ENCODE peak calls at places on chromosomes 3 and 15, in seven cellular contexts. W is B cell, C is mammary epithelial cell, I is breast epithelium, P is heart right ventricle, O is brain microvascular endothelial cell, H is RWPE1. R is an unnamed sample.

GRCh38 chr15:71761649-71762048 is 48.7 kb upstream of the NR2E3 start:
- DNase-seq in W (no peak), C (peak), I (no peak), P (no peak), O (peak), H (peak), R (no peak)

GRCh38 chr15:79430901-79431635 is 1.1 kb upstream of the MINAR1 start:
- DNase-seq in W (no peak), C (no peak), I (no peak), P (no peak), O (no peak), H (no peak), R (no peak)

GRCh38 chr3:70982700-70983140 is 600.8 kb downstream of the FOXP1 start:
- DNase-seq in W (no peak), C (peak), I (peak), P (peak), O (peak), H (peak), R (peak)

GRCh38 chr3:43997788-43998373 is 243.8 kb upstream of the TOPAZ1 start:
- DNase-seq in W (peak), C (no peak), I (no peak), P (no peak), O (no peak), H (no peak), R (peak)

GRCh38 chr3:159751141-159751540 is 237.5 kb upstream of the IL12A start:
- DNase-seq in W (no peak), C (no peak), I (no peak), P (no peak), O (no peak), H (no peak), R (no peak)

GRCh38 chr15:93997071-93997658 is 234.2 kb upstream of the MCTP2 start:
- DNase-seq in W (peak), C (peak), I (no peak), P (no peak), O (peak), H (peak), R (peak)

GRCh38 chr3:16290827-16291196 is 25.8 kb downstream of the OXNAD1 start:
- DNase-seq in W (no peak), C (peak), I (no peak), P (no peak), O (no peak), H (no peak), R (no peak)

GRCh38 chr3:129441215-129441614 is 1.2 kb downstream of the IFT122 start:
- DNase-seq in W (no peak), C (peak), I (no peak), P (no peak), O (no peak), H (peak), R (no peak)

GRCh38 chr3:148131990-148132638 is 565.6 kb upstream of the AGTR1 start:
- DNase-seq in W (no peak), C (no peak), I (no peak), P (no peak), O (peak), H (no peak), R (no peak)

GRCh38 chr3:45064512-45065372 is 38.6 kb downstream of the CLEC3B start:
- DNase-seq in W (no peak), C (peak), I (no peak), P (peak), O (peak), H (no peak), R (no peak)

GRCh38 chr15:74240002-74240568 is 4.0 kb downstream of the CCDC33 start:
- DNase-seq in W (no peak), C (peak), I (peak), P (peak), O (peak), H (peak), R (no peak)

GRCh38 chr15:40192942-40193341 is 32.1 kb downstream of the BUB1B start:
- DNase-seq in W (no peak), C (peak), I (no peak), P (no peak), O (peak), H (no peak), R (no peak)

GRCh38 chr3:1131156-1131555 is 38.3 kb downstream of the CNTN6 start:
- DNase-seq in W (no peak), C (no peak), I (no peak), P (no peak), O (no peak), H (no peak), R (no peak)

GRCh38 chr3:156488771-156489170 is 66.1 kb downstream of the SSR3 start:
- DNase-seq in W (no peak), C (no peak), I (no peak), P (no peak), O (peak), H (no peak), R (no peak)

GRCh38 chr15:42608110-42608531 is 32.7 kb downstream of the STARD9 start:
- DNase-seq in W (peak), C (peak), I (no peak), P (peak), O (peak), H (no peak), R (no peak)

GRCh38 chr3:127323581-127323980 is 35.7 kb upstream of the PRR20G start:
- DNase-seq in W (no peak), C (no peak), I (no peak), P (no peak), O (no peak), H (no peak), R (no peak)

GRCh38 chr15:33846862-33847261 is 121.4 kb upstream of the CHRM5 start:
- DNase-seq in W (no peak), C (no peak), I (no peak), P (no peak), O (no peak), H (no peak), R (no peak)

GRCh38 chr3:52385157-52385556 is 59.7 kb downstream of the SEMA3G start:
- DNase-seq in W (no peak), C (no peak), I (no peak), P (no peak), O (peak), H (no peak), R (peak)

GRCh38 chr15:101426761-101427333 is 62.7 kb downstream of the PCSK6 start:
- DNase-seq in W (no peak), C (no peak), I (no peak), P (no peak), O (no peak), H (no peak), R (no peak)

GRCh38 chr15:41407341-41407740 is 5.0 kb upstream of the NDUFAF1 start:
- DNase-seq in W (no peak), C (no peak), I (no peak), P (no peak), O (no peak), H (no peak), R (no peak)

GRCh38 chr3:196868297-196868661 is 559 bp downstream of the SENP5 start:
- DNase-seq in W (no peak), C (no peak), I (no peak), P (peak), O (peak), H (peak), R (peak)

GRCh38 chr3:170040283-170040907 is 2.6 kb downstream of the GPR160 start:
- DNase-seq in W (no peak), C (no peak), I (no peak), P (no peak), O (no peak), H (no peak), R (no peak)

GRCh38 chr15:74281147-74282133 is 45.3 kb downstream of the CCDC33 start:
- DNase-seq in W (no peak), C (no peak), I (no peak), P (no peak), O (no peak), H (no peak), R (no peak)

GRCh38 chr15:70741107-70741511 is 22.2 kb downstream of the UACA start:
- DNase-seq in W (no peak), C (peak), I (no peak), P (peak), O (peak), H (peak), R (no peak)

GRCh38 chr3:12708584-12709192 is 44.8 kb upstream of the RAF1 start:
- DNase-seq in W (no peak), C (peak), I (peak), P (peak), O (peak), H (peak), R (no peak)

GRCh38 chr3:17175187-17175839 is 290.6 kb downstream of the PLCL2 start:
- DNase-seq in W (no peak), C (peak), I (no peak), P (no peak), O (peak), H (peak), R (no peak)

GRCh38 chr3:6605245-6605644 is 255.7 kb upstream of the GRM7 start:
- DNase-seq in W (no peak), C (no peak), I (no peak), P (no peak), O (no peak), H (no peak), R (no peak)

GRCh38 chr3:188037965-188038581 is 115.9 kb upstream of the LPP start:
- DNase-seq in W (no peak), C (peak), I (no peak), P (no peak), O (no peak), H (no peak), R (no peak)

GRCh38 chr3:187808466-187809291 is 63.4 kb upstream of the BCL6 start:
- DNase-seq in W (no peak), C (peak), I (peak), P (no peak), O (no peak), H (peak), R (no peak)

GRCh38 chr3:25420885-25421284 is 7.2 kb upstream of the RARB start:
- DNase-seq in W (no peak), C (peak), I (no peak), P (no peak), O (no peak), H (peak), R (no peak)

GRCh38 chr3:188361888-188362287 is 207.9 kb downstream of the LPP start:
- DNase-seq in W (no peak), C (no peak), I (no peak), P (no peak), O (no peak), H (no peak), R (no peak)

GRCh38 chr3:96209703-96210102 is 604.7 kb upstream of the EPHA6 start:
- DNase-seq in W (no peak), C (peak), I (no peak), P (no peak), O (no peak), H (peak), R (no peak)

GRCh38 chr3:38027466-38028465 is 1.7 kb downstream of the PLCD1 start:
- DNase-seq in W (no peak), C (no peak), I (peak), P (no peak), O (no peak), H (no peak), R (no peak)

GRCh38 chr15:58423205-58423604 is 8.6 kb upstream of the LIPC start:
- DNase-seq in W (no peak), C (no peak), I (no peak), P (no peak), O (no peak), H (no peak), R (no peak)

GRCh38 chr3:140198242-140198641 is 263.3 kb downstream of the CLSTN2 start:
- DNase-seq in W (no peak), C (no peak), I (no peak), P (no peak), O (no peak), H (no peak), R (no peak)

GRCh38 chr3:58588030-58588614 is 10.9 kb upstream of the FAM107A start:
- DNase-seq in W (no peak), C (no peak), I (no peak), P (no peak), O (no peak), H (peak), R (peak)

GRCh38 chr3:74883690-74884089 is 269.2 kb upstream of the CNTN3 start:
- DNase-seq in W (no peak), C (peak), I (no peak), P (no peak), O (no peak), H (no peak), R (no peak)

GRCh38 chr3:15081960-15082664 is 16.8 kb downstream of the RBSN start:
- DNase-seq in W (no peak), C (peak), I (no peak), P (no peak), O (peak), H (no peak), R (no peak)

DNA sequence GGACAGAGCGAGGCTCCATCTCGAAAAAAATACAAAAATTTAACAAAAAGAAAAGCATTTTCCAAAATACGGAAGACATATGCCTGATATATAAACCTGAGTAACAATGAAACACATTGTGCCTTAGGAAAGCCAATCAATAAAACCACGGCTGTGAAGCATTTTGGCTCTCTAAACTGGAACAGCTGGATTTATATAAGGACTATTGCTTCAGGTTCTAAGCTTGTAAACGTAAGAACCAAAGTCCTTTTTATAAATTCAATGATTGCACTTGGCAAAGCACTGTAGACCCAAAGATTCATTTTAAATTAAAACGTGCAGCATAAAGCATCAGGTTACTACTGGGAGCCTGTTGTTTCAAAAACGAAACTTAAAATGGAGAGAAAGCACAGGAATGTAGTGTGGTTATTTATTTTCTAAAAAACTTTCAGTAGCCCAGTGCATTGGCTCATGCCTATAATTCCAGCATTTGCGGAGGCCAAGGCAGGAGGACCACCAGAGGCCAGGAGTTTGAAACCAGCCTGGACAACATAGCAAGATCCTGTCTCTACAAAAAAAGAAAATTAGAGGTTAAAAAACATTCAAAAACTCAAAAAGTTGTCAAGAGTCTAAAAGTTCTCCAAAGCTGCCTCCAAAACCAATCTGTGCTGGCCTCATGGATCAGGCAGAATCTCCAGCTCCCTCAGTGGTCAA is 61.5 kb downstream of the USF3 start:
- DNase-seq in W (no peak), C (no peak), I (no peak), P (no peak), O (no peak), H (no peak), R (no peak)
- TF ChIP-seq CTCF in W (no peak), C (no peak), I (no peak), P (no peak), O (no peak), H (no peak), R (no peak)

GRCh38 chr15:63504247-63504978 is at the start of gene USP3:
- DNase-seq in W (peak), C (peak), I (peak), P (peak), O (peak), H (peak), R (peak)
- TF ChIP-seq CTCF in W (peak), C (no peak), I (peak), P (peak), O (peak), H (peak), R (peak)

DNA sequence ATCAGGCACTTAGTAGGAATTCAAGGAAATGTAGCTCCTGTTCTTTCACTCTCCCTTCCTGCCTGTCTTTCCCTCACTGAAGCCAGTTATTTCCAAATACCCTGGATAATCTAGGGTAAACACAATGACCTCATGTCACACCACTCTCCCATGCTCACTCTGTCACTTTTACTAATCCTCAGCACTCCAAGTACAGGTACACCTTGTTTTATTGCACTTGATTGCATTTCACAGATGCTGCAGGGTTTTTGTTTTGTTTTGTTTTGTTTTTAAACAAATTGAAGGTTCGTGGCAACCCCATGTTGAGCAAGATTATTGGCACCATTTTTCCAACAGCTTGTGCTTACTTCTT is 40.8 kb downstream of the PPM1L start:
- DNase-seq in W (no peak), C (no peak), I (no peak), P (no peak), O (no peak), H (no peak), R (no peak)
- TF ChIP-seq CTCF in W (no peak), C (no peak), I (no peak), P (no peak), O (no peak), H (no peak), R (no peak)

GRCh38 chr3:143418391-143418790 is 298.8 kb downstream of the CHST2 start:
- DNase-seq in W (no peak), C (no peak), I (no peak), P (no peak), O (no peak), H (no peak), R (no peak)
- TF ChIP-seq CTCF in W (no peak), C (no peak), I (no peak), P (no peak), O (no peak), H (no peak), R (no peak)